ENCODE peak calls at places on chromosomes 3 and 15, in six cellular contexts. Q is K562, W is sigmoid colon, B is spleen, G is SK-N-SH, Y is transverse colon. P is an unnamed sample.

GRCh38 chr3:30124435-30125390 is 481.7 kb upstream of the TGFBR2 start:
- DNase-seq in B (no peak), G (no peak), Y (no peak), W (no peak), Q (no peak), P (no peak)

GRCh38 chr15:50181983-50182232 is at the start of gene SLC27A2:
- DNase-seq in G (peak), W (no peak), Y (peak), B (no peak), Q (peak), P (peak)

GRCh38 chr3:27903447-27903846 is 181.3 kb upstream of the EOMES start:
- DNase-seq in B (no peak), Y (no peak), W (no peak), G (no peak), Q (no peak), P (no peak)

GRCh38 chr15:51759557-51760070 is 8.2 kb downstream of the TMOD2 start:
- DNase-seq in B (no peak), Q (no peak), W (peak), Y (peak), G (no peak), P (no peak)

GRCh38 chr3:64546856-64547255 is 140.9 kb downstream of the ADAMTS9 start:
- DNase-seq in Y (no peak), B (no peak), G (no peak), Q (no peak), W (no peak), P (no peak)

GRCh38 chr3:177752841-177753240 is 555.6 kb upstream of the TBL1XR1 start:
- DNase-seq in Q (no peak), W (no peak), Y (no peak), G (peak), B (no peak), P (no peak)

GRCh38 chr3:14602804-14603644 is 48.5 kb upstream of the CCDC174 start:
- DNase-seq in W (no peak), B (no peak), Y (no peak), G (peak), Q (peak), P (no peak)

GRCh38 chr15:65985387-65985786 is 116.1 kb downstream of the RAB11A start:
- DNase-seq in Q (no peak), B (no peak), G (no peak), W (no peak), Y (no peak), P (no peak)

GRCh38 chr3:120203621-120204020 is 81.4 kb downstream of the GPR156 start:
- DNase-seq in B (no peak), G (no peak), Q (no peak), Y (no peak), W (no peak), P (no peak)

GRCh38 chr3:58047806-58048205 is 39.6 kb downstream of the FLNB start:
- DNase-seq in Y (no peak), B (no peak), G (no peak), W (no peak), Q (no peak), P (no peak)

GRCh38 chr15:70748281-70748747 is 15.0 kb downstream of the UACA start:
- DNase-seq in Y (no peak), W (peak), B (no peak), G (peak), Q (no peak), P (peak)

GRCh38 chr3:77321646-77322045 is 281.7 kb downstream of the ROBO2 start:
- DNase-seq in Q (no peak), B (no peak), G (no peak), W (no peak), Y (no peak), P (no peak)

GRCh38 chr3:13782501-13782900 is 97.4 kb downstream of the WNT7A start:
- DNase-seq in Q (no peak), G (peak), W (no peak), Y (no peak), B (no peak), P (no peak)

GRCh38 chr15:92101706-92102434 is 248.4 kb downstream of the SLCO3A1 start:
- DNase-seq in Y (no peak), Q (no peak), G (no peak), B (no peak), W (no peak), P (no peak)

GRCh38 chr3:46626039-46626438 is 13.7 kb downstream of the FAM240A start:
- DNase-seq in Q (no peak), Y (peak), W (no peak), G (no peak), B (no peak), P (no peak)

GRCh38 chr3:82133070-82133606 is 371.7 kb upstream of the GBE1 start:
- DNase-seq in Y (peak), Q (peak), B (peak), G (peak), W (peak), P (peak)

GRCh38 chr3:184067573-184068055 is 14.8 kb downstream of the HTR3C start:
- DNase-seq in Q (peak), G (no peak), W (no peak), Y (no peak), B (no peak), P (no peak)

GRCh38 chr15:47293763-47294162 is 423.5 kb upstream of the SEMA6D start:
- DNase-seq in W (peak), Q (no peak), G (no peak), B (no peak), Y (peak), P (peak)

GRCh38 chr3:141368062-141368924 is at the start of gene ZBTB38:
- DNase-seq in Q (peak), Y (peak), G (peak), B (peak), W (peak), P (peak)

GRCh38 chr3:63864008-63864871 is 573 bp downstream of the ATXN7 start:
- DNase-seq in Q (peak), W (no peak), B (peak), G (peak), Y (peak), P (peak)

GRCh38 chr3:190384241-190384863 is 3.6 kb upstream of the CLDN16 start:
- DNase-seq in G (no peak), B (no peak), W (no peak), Q (no peak), Y (peak), P (peak)

GRCh38 chr15:38255690-38256089 is 3.1 kb downstream of the SPRED1 start:
- DNase-seq in G (no peak), Q (no peak), W (no peak), Y (no peak), B (no peak), P (no peak)

GRCh38 chr3:116702370-116702769 is 7.2 kb upstream of the TUSC7 start:
- DNase-seq in B (no peak), W (no peak), Q (no peak), G (no peak), Y (no peak), P (no peak)

GRCh38 chr3:50264964-50265485 is 3.9 kb upstream of the SEMA3B start:
- DNase-seq in W (no peak), G (no peak), B (no peak), Q (no peak), Y (peak), P (no peak)

GRCh38 chr3:50264389-50264963 is 4.5 kb upstream of the SEMA3B start:
- DNase-seq in W (peak), G (peak), Y (peak), Q (peak), B (no peak), P (peak)

GRCh38 chr3:50262778-50263177 is 6.2 kb upstream of the SEMA3B start:
- DNase-seq in G (no peak), B (no peak), Y (no peak), W (no peak), Q (no peak), P (no peak)

GRCh38 chr3:50261505-50261904 is 7.4 kb upstream of the SEMA3B start:
- DNase-seq in Q (no peak), B (no peak), G (no peak), Y (no peak), W (peak), P (no peak)

DNA sequence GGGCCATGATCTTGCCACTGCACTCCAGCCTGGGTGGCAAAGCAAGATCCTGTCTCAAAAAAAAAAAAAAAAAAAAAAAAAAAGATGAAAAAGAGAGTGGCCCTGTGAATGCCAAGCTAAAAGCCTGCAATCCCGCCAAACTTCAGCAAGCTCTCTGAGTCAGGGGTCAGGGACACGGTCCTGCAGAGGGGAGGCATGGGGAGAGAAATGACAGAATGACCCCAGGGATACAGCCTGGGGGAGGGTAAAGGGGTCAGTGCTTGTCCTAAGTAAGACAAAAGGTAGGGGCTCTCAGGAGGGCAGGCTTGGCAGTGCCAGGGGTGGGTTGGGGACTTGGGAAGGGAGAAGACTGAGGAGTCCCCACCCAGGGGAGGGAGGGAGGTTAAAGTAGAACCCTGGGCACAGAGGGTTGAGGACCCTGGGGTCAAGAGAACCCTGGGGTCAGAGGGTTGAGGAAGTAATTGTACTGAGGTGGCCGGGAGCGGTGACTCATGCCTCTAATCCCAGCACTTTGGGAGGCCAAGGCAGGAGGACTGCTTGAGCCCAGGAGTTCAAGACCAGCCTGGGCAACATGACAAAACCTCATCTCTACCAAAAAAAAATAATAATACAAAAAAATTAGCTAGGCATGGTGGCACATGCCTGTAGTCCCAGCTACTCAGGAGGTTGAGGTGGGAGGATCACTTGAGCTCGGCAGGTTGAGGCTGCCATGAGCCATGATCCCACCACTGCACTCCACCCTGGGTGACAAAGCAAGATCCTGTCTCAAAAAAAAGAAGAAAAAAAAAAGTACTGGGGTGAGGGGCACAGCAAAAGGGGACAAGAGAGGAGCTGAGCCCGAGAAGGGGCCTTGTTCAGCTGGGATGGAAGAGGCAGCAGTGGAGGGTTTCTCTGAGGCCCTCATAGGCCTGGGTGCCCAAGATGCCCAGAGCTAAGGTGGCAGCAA is 5.2 kb upstream of the SEMA3B start:
- DNase-seq in Y (no peak), Q (no peak), B (no peak), W (no peak), G (no peak), P (no peak)
- TF ChIP-seq POLR2AphosphoS5 in Y (no peak), Q (no peak), B (no peak), W (no peak), G (peak), P (no peak)

DNA sequence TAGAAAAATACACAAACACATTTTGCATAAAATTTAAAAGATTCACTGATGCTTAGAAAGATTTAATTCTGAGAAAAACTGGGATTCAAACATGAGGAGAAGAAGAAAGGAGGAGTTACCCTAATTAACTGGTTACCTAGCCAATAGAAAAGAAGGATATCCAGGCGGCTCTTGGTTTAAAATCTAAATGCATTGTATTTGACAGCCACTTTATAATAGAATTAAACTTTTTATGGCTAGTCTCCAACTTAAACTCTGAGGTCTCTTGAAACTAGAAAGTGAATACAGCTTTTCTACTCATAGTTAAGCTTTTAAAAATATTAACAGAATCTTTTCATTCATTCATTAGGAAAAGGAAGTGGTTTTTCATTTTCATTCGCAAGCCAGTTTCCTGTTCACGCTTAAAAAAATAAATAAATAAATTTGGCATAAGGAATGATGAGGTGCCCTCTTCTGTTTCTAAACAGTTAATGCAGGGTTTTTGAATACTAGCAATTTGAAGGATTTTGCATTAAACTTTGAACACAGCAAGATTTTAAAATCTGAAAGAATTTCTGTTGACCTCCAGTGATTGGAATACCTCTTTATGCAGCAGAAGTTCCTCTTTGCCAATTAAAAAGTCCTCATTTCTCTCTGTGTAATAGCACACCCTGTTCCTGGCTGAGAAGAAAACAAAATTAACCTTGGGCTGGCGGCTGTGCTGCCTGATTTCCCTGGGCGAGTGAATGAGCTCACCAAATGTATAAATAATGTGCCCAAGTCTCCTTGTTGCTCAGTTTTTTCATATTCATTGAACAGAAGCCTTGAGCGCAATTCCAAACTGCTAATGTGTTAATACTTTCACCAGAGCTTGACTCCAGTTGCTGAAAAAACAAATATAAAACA is 105.1 kb downstream of the ZMAT3 start:
- DNase-seq in B (no peak), Q (no peak), G (peak), W (no peak), Y (no peak), P (no peak)
- H3K4me3 ChIP-seq in B (no peak), Q (no peak), G (no peak), W (no peak), Y (no peak), P (no peak)

GRCh38 chr3:37559461-37559860 is 302.2 kb upstream of the CTDSPL start:
- DNase-seq in W (no peak), G (no peak), Y (no peak), Q (no peak), B (no peak), P (no peak)
- TF ChIP-seq POLR2AphosphoS5 in W (no peak), G (no peak), Y (no peak), Q (no peak), B (no peak), P (no peak)

DNA sequence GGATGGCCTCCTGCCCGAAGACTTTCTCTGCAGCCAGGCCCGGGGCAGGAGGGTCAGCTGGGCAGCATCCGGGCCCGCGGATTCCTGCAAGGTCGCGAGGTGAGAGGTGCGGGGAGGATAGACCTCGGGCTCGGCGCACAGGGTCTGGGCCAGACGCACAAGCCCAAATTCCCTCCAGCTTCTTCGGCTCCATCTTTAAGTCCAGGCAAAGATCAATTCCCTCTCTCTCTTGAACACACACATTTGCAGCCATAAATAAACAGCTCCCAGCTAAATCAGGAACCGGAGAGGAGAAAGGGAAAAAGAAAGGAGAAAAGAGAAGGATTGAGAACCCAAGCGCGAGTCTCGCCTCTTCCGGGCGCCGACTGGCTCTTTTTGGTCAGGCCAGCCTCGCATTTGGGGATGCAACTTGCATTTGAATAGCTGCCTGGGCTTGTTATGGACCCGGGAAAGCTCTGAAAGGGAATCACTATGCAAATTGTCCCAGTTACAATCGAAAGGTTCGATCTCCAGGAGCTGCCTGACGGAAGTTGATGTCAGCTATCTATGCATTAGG is 14.5 kb upstream of the ONECUT1 start:
- DNase-seq in B (no peak), G (no peak), W (no peak), Q (no peak), Y (no peak), P (no peak)
- H3K4me3 ChIP-seq in B (peak), G (peak), W (peak), Q (no peak), Y (peak), P (no peak)

DNA sequence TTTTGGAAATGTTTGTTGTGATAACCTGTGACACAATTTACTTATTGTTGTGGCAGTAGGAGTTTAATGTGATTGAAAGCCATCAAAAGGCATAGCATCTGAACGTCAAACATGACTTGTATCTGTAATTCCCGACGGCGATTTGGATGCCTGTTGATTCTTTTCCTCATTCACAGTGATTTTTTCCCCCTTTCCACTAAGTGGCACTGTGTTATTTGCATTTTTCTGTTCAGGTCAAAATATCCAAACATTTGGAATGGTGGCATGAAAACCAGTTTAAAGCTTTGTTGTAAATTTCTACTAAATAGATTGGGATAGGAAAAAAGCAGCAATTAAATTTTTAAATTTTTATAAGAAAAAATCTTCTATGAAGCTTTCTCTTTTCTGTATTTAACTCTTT is 259.9 kb upstream of the KCNH8 start:
- DNase-seq in Y (no peak), Q (no peak), B (no peak), G (no peak), W (no peak), P (no peak)
- TF ChIP-seq POLR2AphosphoS5 in Y (no peak), Q (no peak), B (no peak), G (no peak), W (no peak), P (no peak)

GRCh38 chr3:165196577-165197561 is 685 bp upstream of the SLITRK3 start:
- DNase-seq in W (peak), B (no peak), Y (no peak), Q (no peak), G (peak), P (no peak)
- H3K4me3 ChIP-seq in W (peak), B (no peak), Y (peak), Q (no peak), G (peak), P (peak)

DNA sequence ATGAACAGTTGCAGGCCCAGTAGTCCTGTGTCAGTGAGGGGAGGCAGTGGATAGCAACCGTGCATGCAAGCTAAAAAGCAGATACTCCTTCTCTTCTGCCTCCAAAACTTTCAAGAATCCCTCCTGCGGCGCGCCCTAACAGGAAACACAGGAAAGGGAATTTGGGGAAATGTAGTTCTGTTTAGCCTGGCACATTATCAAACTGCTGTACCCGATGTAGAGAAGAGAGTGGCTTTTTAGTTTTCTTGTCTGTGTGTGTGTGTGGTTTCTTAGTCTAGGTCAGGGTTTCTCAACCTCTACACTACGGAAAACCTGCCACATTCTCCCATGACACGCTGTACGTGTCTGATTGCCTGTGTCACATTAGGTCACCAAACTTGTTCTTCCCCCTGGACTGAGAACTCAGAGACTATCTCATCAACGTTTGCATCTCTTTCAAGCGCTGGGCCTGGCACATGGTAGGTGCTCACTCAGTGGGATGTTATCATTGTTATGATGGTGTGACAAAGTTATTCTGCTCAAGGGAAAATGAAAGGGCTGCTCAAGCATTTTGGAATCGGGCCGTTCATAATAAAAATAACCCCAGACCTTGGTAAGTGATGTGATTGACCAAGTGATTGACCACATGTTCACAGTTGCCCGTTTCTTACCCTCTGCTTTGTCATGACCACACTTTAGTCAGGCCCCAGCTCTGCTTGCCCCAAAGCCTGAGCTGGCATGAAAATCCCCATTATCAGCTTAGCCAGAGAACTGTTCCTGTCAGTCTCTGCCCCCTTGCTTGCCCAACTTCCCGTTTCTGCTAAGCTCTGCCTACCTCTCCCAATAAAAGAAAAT is 33.2 kb downstream of the TM4SF4 start:
- DNase-seq in B (no peak), Y (no peak), W (no peak), G (no peak), Q (no peak), P (no peak)
- TF ChIP-seq POLR2AphosphoS5 in B (no peak), Y (no peak), W (no peak), G (no peak), Q (no peak), P (no peak)

GRCh38 chr3:171849632-171850323 is 6.6 kb downstream of the TMEM212 start:
- DNase-seq in G (no peak), W (no peak), B (no peak), Y (no peak), Q (no peak), P (no peak)

GRCh38 chr3:171850324-171850697 is 7.2 kb downstream of the TMEM212 start:
- DNase-seq in Q (no peak), Y (no peak), W (no peak), G (no peak), B (no peak), P (no peak)

GRCh38 chr3:171854649-171855305 is 11.6 kb downstream of the TMEM212 start:
- DNase-seq in G (no peak), Y (no peak), W (no peak), B (no peak), Q (no peak), P (no peak)

GRCh38 chr3:171850968-171851600 is 7.9 kb downstream of the TMEM212 start:
- DNase-seq in Q (no peak), B (no peak), G (no peak), Y (no peak), W (no peak), P (no peak)

GRCh38 chr3:171851685-171852084 is 8.5 kb downstream of the TMEM212 start:
- DNase-seq in W (no peak), Q (no peak), Y (no peak), G (no peak), B (no peak), P (no peak)
- H3K4me3 ChIP-seq in W (no peak), Q (no peak), Y (no peak), G (no peak), B (no peak), P (no peak)